ENCODE peak calls at places on chromosomes 11 and 22, in six cellular contexts. One of them, this sample, is unnamed.

GRCh38 chr11:60925685-60926267 is 1.5 kb downstream of the TMEM132A start:
- DNase-seq in neural progenitor cell: no peak
- DNase-seq in lower lobe of right lung: no peak
- DNase-seq in colonic mucosa: no peak
- DNase-seq in DND-41: no peak
- DNase-seq in astrocyte of the spinal cord: no peak
- DNase-seq in this sample: no peak

GRCh38 chr11:134592391-134592990 is 180.4 kb upstream of the B3GAT1 start:
- DNase-seq in neural progenitor cell: peak
- DNase-seq in lower lobe of right lung: peak
- DNase-seq in colonic mucosa: peak
- DNase-seq in DND-41: peak
- DNase-seq in astrocyte of the spinal cord: no peak
- DNase-seq in this sample: peak

GRCh38 chr22:43398910-43399309 is 12.9 kb upstream of the MPPED1 start:
- DNase-seq in neural progenitor cell: no peak
- DNase-seq in lower lobe of right lung: no peak
- DNase-seq in colonic mucosa: no peak
- DNase-seq in DND-41: no peak
- DNase-seq in astrocyte of the spinal cord: no peak
- DNase-seq in this sample: no peak

GRCh38 chr11:45658292-45658991 is 7.0 kb downstream of the CHST1 start:
- DNase-seq in neural progenitor cell: peak
- DNase-seq in lower lobe of right lung: no peak
- DNase-seq in colonic mucosa: peak
- DNase-seq in DND-41: peak
- DNase-seq in astrocyte of the spinal cord: peak
- DNase-seq in this sample: peak

GRCh38 chr11:12961615-12962014 is 47.5 kb upstream of the RASSF10 start:
- DNase-seq in neural progenitor cell: no peak
- DNase-seq in lower lobe of right lung: no peak
- DNase-seq in colonic mucosa: no peak
- DNase-seq in DND-41: no peak
- DNase-seq in astrocyte of the spinal cord: peak
- DNase-seq in this sample: no peak

GRCh38 chr11:35605691-35606090 is 12.6 kb upstream of the FJX1 start:
- DNase-seq in neural progenitor cell: peak
- DNase-seq in lower lobe of right lung: no peak
- DNase-seq in colonic mucosa: no peak
- DNase-seq in DND-41: no peak
- DNase-seq in astrocyte of the spinal cord: peak
- DNase-seq in this sample: no peak

GRCh38 chr11:8717876-8718753 is 35.5 kb downstream of the RPL27A start:
- DNase-seq in neural progenitor cell: no peak
- DNase-seq in lower lobe of right lung: no peak
- DNase-seq in colonic mucosa: no peak
- DNase-seq in DND-41: no peak
- DNase-seq in astrocyte of the spinal cord: peak
- DNase-seq in this sample: no peak

GRCh38 chr22:29308148-29308790 is 1.8 kb downstream of the GAS2L1 start:
- DNase-seq in neural progenitor cell: no peak
- DNase-seq in lower lobe of right lung: no peak
- DNase-seq in colonic mucosa: no peak
- DNase-seq in DND-41: no peak
- DNase-seq in astrocyte of the spinal cord: no peak
- DNase-seq in this sample: no peak

GRCh38 chr11:798093-798713 is at the start of gene SLC25A22:
- DNase-seq in neural progenitor cell: peak
- DNase-seq in lower lobe of right lung: peak
- DNase-seq in colonic mucosa: peak
- DNase-seq in DND-41: peak
- DNase-seq in astrocyte of the spinal cord: peak
- DNase-seq in this sample: peak

GRCh38 chr22:28949788-28950187 is 66.4 kb downstream of the ZNRF3 start:
- DNase-seq in neural progenitor cell: no peak
- DNase-seq in lower lobe of right lung: no peak
- DNase-seq in colonic mucosa: no peak
- DNase-seq in DND-41: no peak
- DNase-seq in astrocyte of the spinal cord: peak
- DNase-seq in this sample: no peak

GRCh38 chr11:60422609-60423008 is 6.8 kb upstream of the MS4A5 start:
- DNase-seq in neural progenitor cell: no peak
- DNase-seq in lower lobe of right lung: no peak
- DNase-seq in colonic mucosa: no peak
- DNase-seq in DND-41: no peak
- DNase-seq in astrocyte of the spinal cord: no peak
- DNase-seq in this sample: no peak

GRCh38 chr11:114076974-114077373 is 17.5 kb downstream of the ZBTB16 start:
- DNase-seq in neural progenitor cell: peak
- DNase-seq in lower lobe of right lung: no peak
- DNase-seq in colonic mucosa: no peak
- DNase-seq in DND-41: no peak
- DNase-seq in astrocyte of the spinal cord: no peak
- DNase-seq in this sample: no peak

GRCh38 chr11:16923987-16924386 is 90.2 kb downstream of the PLEKHA7 start:
- DNase-seq in neural progenitor cell: no peak
- DNase-seq in lower lobe of right lung: no peak
- DNase-seq in colonic mucosa: peak
- DNase-seq in DND-41: no peak
- DNase-seq in astrocyte of the spinal cord: no peak
- DNase-seq in this sample: no peak

GRCh38 chr11:67118059-67118766 is 850 bp upstream of the KDM2A start:
- DNase-seq in neural progenitor cell: no peak
- DNase-seq in lower lobe of right lung: peak
- DNase-seq in colonic mucosa: peak
- DNase-seq in DND-41: peak
- DNase-seq in astrocyte of the spinal cord: no peak
- DNase-seq in this sample: peak

GRCh38 chr11:94740975-94741707 is 27.0 kb upstream of the AMOTL1 start:
- DNase-seq in neural progenitor cell: peak
- DNase-seq in lower lobe of right lung: peak
- DNase-seq in colonic mucosa: no peak
- DNase-seq in DND-41: no peak
- DNase-seq in astrocyte of the spinal cord: peak
- DNase-seq in this sample: peak

GRCh38 chr22:45731798-45732495 is 60.3 kb downstream of the ATXN10 start:
- DNase-seq in neural progenitor cell: peak
- DNase-seq in lower lobe of right lung: no peak
- DNase-seq in colonic mucosa: no peak
- DNase-seq in DND-41: no peak
- DNase-seq in astrocyte of the spinal cord: peak
- DNase-seq in this sample: peak

GRCh38 chr11:126416542-126417090 is 61.1 kb downstream of the ST3GAL4 start:
- DNase-seq in neural progenitor cell: peak
- DNase-seq in lower lobe of right lung: peak
- DNase-seq in colonic mucosa: peak
- DNase-seq in DND-41: no peak
- DNase-seq in astrocyte of the spinal cord: peak
- DNase-seq in this sample: peak

GRCh38 chr22:27480487-27480886 is 321.1 kb downstream of the MN1 start:
- DNase-seq in neural progenitor cell: peak
- DNase-seq in lower lobe of right lung: no peak
- DNase-seq in colonic mucosa: no peak
- DNase-seq in DND-41: no peak
- DNase-seq in astrocyte of the spinal cord: no peak
- DNase-seq in this sample: peak

GRCh38 chr22:30949934-30950660 is 18.5 kb downstream of the MORC2 start:
- DNase-seq in neural progenitor cell: no peak
- DNase-seq in lower lobe of right lung: no peak
- DNase-seq in colonic mucosa: no peak
- DNase-seq in DND-41: no peak
- DNase-seq in astrocyte of the spinal cord: no peak
- DNase-seq in this sample: no peak
- TF ChIP-seq CTCF in neural progenitor cell: no peak
- TF ChIP-seq CTCF in lower lobe of right lung: no peak
- TF ChIP-seq CTCF in colonic mucosa: no peak
- TF ChIP-seq CTCF in DND-41: peak
- TF ChIP-seq CTCF in astrocyte of the spinal cord: no peak
- TF ChIP-seq CTCF in this sample: peak

DNA sequence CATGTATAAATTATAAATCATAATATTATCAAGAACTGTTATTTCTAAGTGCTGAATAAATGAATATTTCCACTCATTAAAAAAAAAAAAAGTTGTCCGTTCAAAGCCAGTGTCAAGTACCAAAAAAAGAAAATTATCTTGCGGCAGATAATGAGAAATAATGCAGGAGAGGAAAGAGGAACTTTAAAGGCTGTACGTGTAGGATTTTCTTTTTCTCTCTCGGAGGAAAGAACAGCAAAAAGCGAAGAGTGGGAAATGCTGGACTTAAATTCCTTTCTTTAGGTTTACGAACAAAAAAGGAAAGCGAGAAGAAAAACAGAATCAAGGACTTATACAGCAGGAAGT is 999 bp upstream of the CCDC83 start:
- DNase-seq in neural progenitor cell: no peak
- DNase-seq in lower lobe of right lung: no peak
- DNase-seq in colonic mucosa: no peak
- DNase-seq in DND-41: no peak
- DNase-seq in astrocyte of the spinal cord: no peak
- DNase-seq in this sample: no peak
- H3K4me3 ChIP-seq in neural progenitor cell: peak
- H3K4me3 ChIP-seq in lower lobe of right lung: peak
- H3K4me3 ChIP-seq in colonic mucosa: peak
- H3K4me3 ChIP-seq in DND-41: peak
- H3K4me3 ChIP-seq in astrocyte of the spinal cord: peak
- H3K4me3 ChIP-seq in this sample: peak

DNA sequence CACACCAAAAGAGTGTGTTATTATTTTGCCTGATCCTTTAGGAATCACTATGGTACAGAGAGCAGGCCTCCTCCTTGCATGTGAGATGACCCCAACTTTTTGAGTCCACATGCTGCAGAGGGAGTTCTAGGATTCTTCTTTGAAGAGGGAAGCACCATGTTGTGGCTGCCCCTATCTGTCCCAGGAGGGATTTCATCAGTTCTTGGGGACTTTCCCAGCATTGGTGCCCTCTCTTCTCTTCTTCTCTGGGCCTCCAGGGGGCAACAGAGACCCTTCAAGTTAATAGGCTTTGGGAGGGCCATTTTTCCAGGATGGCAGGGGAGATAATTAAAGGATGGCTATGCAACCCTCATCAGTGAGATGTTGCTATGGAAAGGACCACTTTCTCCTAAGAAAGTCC is 3.6 kb downstream of the MMP1 start:
- DNase-seq in neural progenitor cell: peak
- DNase-seq in lower lobe of right lung: no peak
- DNase-seq in colonic mucosa: no peak
- DNase-seq in DND-41: peak
- DNase-seq in astrocyte of the spinal cord: peak
- DNase-seq in this sample: peak
- TF ChIP-seq CTCF in neural progenitor cell: peak
- TF ChIP-seq CTCF in lower lobe of right lung: peak
- TF ChIP-seq CTCF in colonic mucosa: no peak
- TF ChIP-seq CTCF in DND-41: peak
- TF ChIP-seq CTCF in astrocyte of the spinal cord: peak
- TF ChIP-seq CTCF in this sample: peak

DNA sequence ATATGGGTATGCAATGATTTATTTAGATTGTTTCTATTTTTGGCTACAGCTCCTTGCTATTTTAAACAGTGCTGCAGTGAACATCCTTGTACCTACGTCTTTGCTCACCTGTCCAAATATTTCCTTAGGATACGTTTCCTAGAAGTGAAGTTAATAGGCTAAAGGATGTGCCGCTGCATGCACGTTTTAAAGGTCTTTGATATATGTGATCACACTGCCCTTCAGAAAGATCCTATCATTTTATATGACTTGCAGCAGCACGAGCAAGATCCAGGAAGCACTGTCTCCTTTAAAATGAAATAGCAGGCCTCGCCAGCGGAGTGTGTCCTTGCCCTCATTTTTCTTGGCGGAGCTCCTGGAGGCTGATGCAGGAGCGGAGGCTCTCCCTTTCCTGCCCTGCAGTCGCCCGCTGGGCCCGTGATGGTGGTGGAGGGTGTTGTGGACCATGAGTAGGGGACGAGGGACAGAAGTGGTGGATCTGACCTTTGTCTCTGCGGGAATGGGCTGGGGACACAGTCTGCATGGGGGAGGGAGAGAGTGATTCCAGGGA is 19.4 kb downstream of the RPS6KA4 start:
- DNase-seq in neural progenitor cell: no peak
- DNase-seq in lower lobe of right lung: no peak
- DNase-seq in colonic mucosa: no peak
- DNase-seq in DND-41: no peak
- DNase-seq in astrocyte of the spinal cord: no peak
- DNase-seq in this sample: no peak
- H3K4me3 ChIP-seq in neural progenitor cell: no peak
- H3K4me3 ChIP-seq in lower lobe of right lung: no peak
- H3K4me3 ChIP-seq in colonic mucosa: no peak
- H3K4me3 ChIP-seq in DND-41: no peak
- H3K4me3 ChIP-seq in astrocyte of the spinal cord: no peak
- H3K4me3 ChIP-seq in this sample: no peak

GRCh38 chr11:112958670-112959069 is 2.5 kb upstream of the NCAM1 start:
- DNase-seq in neural progenitor cell: no peak
- DNase-seq in lower lobe of right lung: no peak
- DNase-seq in colonic mucosa: no peak
- DNase-seq in DND-41: no peak
- DNase-seq in astrocyte of the spinal cord: no peak
- DNase-seq in this sample: no peak
- TF ChIP-seq CTCF in neural progenitor cell: no peak
- TF ChIP-seq CTCF in lower lobe of right lung: no peak
- TF ChIP-seq CTCF in colonic mucosa: no peak
- TF ChIP-seq CTCF in DND-41: no peak
- TF ChIP-seq CTCF in astrocyte of the spinal cord: no peak
- TF ChIP-seq CTCF in this sample: no peak

GRCh38 chr11:82698576-82699352 is 34.9 kb downstream of the FAM181B start:
- DNase-seq in neural progenitor cell: no peak
- DNase-seq in lower lobe of right lung: no peak
- DNase-seq in colonic mucosa: no peak
- DNase-seq in DND-41: no peak
- DNase-seq in astrocyte of the spinal cord: no peak
- DNase-seq in this sample: no peak
- H3K4me3 ChIP-seq in neural progenitor cell: no peak
- H3K4me3 ChIP-seq in lower lobe of right lung: no peak
- H3K4me3 ChIP-seq in colonic mucosa: no peak
- H3K4me3 ChIP-seq in DND-41: no peak
- H3K4me3 ChIP-seq in astrocyte of the spinal cord: no peak
- H3K4me3 ChIP-seq in this sample: no peak

GRCh38 chr22:23386245-23386631 is 193.9 kb downstream of the IGLL1 start:
- DNase-seq in neural progenitor cell: no peak
- DNase-seq in lower lobe of right lung: no peak
- DNase-seq in colonic mucosa: no peak
- DNase-seq in DND-41: no peak
- DNase-seq in astrocyte of the spinal cord: no peak
- DNase-seq in this sample: no peak
- TF ChIP-seq CTCF in neural progenitor cell: no peak
- TF ChIP-seq CTCF in lower lobe of right lung: no peak
- TF ChIP-seq CTCF in colonic mucosa: peak
- TF ChIP-seq CTCF in DND-41: no peak
- TF ChIP-seq CTCF in astrocyte of the spinal cord: no peak
- TF ChIP-seq CTCF in this sample: no peak

This sample was measured in GM23338.